ENCODE peak calls at places on chromosomes 13 and 19, in eight cellular contexts. F is uterus, G is dorsolateral prefrontal cortex, E is EL, J is germinal center, V is NCI-H748 treated with DMSO at 0.1 percent for 48 hours, R is HS-27A, Y is osteocyte. D is an unnamed sample.

GRCh38 chr13:87622921-87623320 is 48.2 kb upstream of the SLITRK5 start:
- DNase-seq in F (no peak), G (no peak), E (no peak), J (no peak), V (no peak), R (no peak), Y (no peak), D (no peak)

GRCh38 chr13:79990048-79990447 is 350.9 kb downstream of the SPRY2 start:
- DNase-seq in F (no peak), G (no peak), E (no peak), J (no peak), V (no peak), R (no peak), Y (no peak), D (no peak)

GRCh38 chr19:48450441-48450840 is 4.7 kb downstream of the GRWD1 start:
- DNase-seq in F (no peak), G (no peak), E (no peak), J (no peak), V (no peak), R (no peak), Y (no peak), D (no peak)

GRCh38 chr19:18762125-18763023 is 28.7 kb downstream of the COMP start:
- DNase-seq in F (peak; percentile 68), G (no peak), E (no peak), J (no peak), V (no peak), R (no peak), Y (no peak), D (no peak)

GRCh38 chr13:108200781-108201398 is 14.4 kb downstream of the LIG4 start:
- DNase-seq in F (no peak), G (no peak), E (peak; percentile 21), J (no peak), V (no peak), R (no peak), Y (no peak), D (no peak)

GRCh38 chr19:7857727-7858701 is 16.2 kb downstream of the PRR36 start:
- DNase-seq in F (no peak), G (no peak), E (no peak), J (peak; percentile 42), V (no peak), R (no peak), Y (no peak), D (no peak)

GRCh38 chr13:111953546-111954178 is 113.3 kb upstream of the SOX1 start:
- DNase-seq in F (no peak), G (no peak), E (no peak), J (no peak), V (no peak), R (no peak), Y (peak; percentile 75), D (no peak)

GRCh38 chr13:110364081-110364480 is 57.0 kb downstream of the COL4A2 start:
- DNase-seq in F (no peak), G (no peak), E (no peak), J (no peak), V (no peak), R (no peak), Y (no peak), D (no peak)

GRCh38 chr13:34017231-34017630 is 199.3 kb downstream of the RFC3 start:
- DNase-seq in F (no peak), G (no peak), E (peak; percentile 51), J (no peak), V (no peak), R (no peak), Y (no peak), D (no peak)

GRCh38 chr13:76829572-76830327 is 56.5 kb downstream of the KCTD12 start:
- DNase-seq in F (peak; percentile 55), G (no peak), E (no peak), J (no peak), V (no peak), R (no peak), Y (no peak), D (no peak)

GRCh38 chr19:35123573-35123972 is 8.0 kb downstream of the FXYD3 start:
- DNase-seq in F (peak; percentile 54), G (peak; percentile 65), E (no peak), J (no peak), V (no peak), R (peak; percentile 57), Y (no peak), D (no peak)

GRCh38 chr13:98407575-98407974 is 169.3 kb downstream of the STK24 start:
- DNase-seq in F (no peak), G (no peak), E (no peak), J (no peak), V (no peak), R (no peak), Y (no peak), D (no peak)

GRCh38 chr13:93180376-93180966 is 46.1 kb upstream of the GPC6 start:
- DNase-seq in F (no peak), G (no peak), E (peak; percentile 1), J (no peak), V (no peak), R (no peak), Y (no peak), D (no peak)

GRCh38 chr19:33772102-33772857 is 24.4 kb upstream of the KCTD15 start:
- DNase-seq in F (no peak), G (no peak), E (no peak), J (no peak), V (no peak), R (no peak), Y (no peak), D (no peak)

GRCh38 chr19:17370026-17370587 is 7.0 kb downstream of the PLVAP start:
- DNase-seq in F (no peak), G (peak; percentile 50), E (no peak), J (peak; percentile 62), V (no peak), R (no peak), Y (no peak), D (no peak)

GRCh38 chr13:67086260-67086659 is 143.9 kb downstream of the PCDH9 start:
- DNase-seq in F (no peak), G (no peak), E (no peak), J (no peak), V (no peak), R (no peak), Y (no peak), D (no peak)

GRCh38 chr13:83752141-83752540 is 130.1 kb downstream of the SLITRK1 start:
- DNase-seq in F (no peak), G (no peak), E (peak; percentile 88), J (no peak), V (no peak), R (peak; percentile 56), Y (no peak), D (no peak)

GRCh38 chr19:9818734-9819589 is at the start of gene FBXL12:
- DNase-seq in F (peak; percentile 100), G (peak; percentile 100), E (peak; percentile 99), J (peak; percentile 96), V (peak; percentile 93), R (peak; percentile 98), Y (peak; percentile 100), D (peak; percentile 91)

GRCh38 chr13:44471686-44472085 is 98.1 kb downstream of the SERP2 start:
- DNase-seq in F (no peak), G (no peak), E (peak; percentile 69), J (no peak), V (no peak), R (peak; percentile 29), Y (no peak), D (no peak)

GRCh38 chr19:4183967-4184717 is 1.7 kb downstream of the ANKRD24 start:
- DNase-seq in F (no peak), G (peak; percentile 77), E (no peak), J (no peak), V (no peak), R (no peak), Y (no peak), D (no peak)

GRCh38 chr13:39867807-39868206 is 212.3 kb downstream of the COG6 start:
- DNase-seq in F (no peak), G (no peak), E (no peak), J (no peak), V (no peak), R (no peak), Y (no peak), D (no peak)